ENCODE peak calls at places on chromosomes 12 and 14, in four cellular contexts. J is K562, Z is IMR-90, I is endothelial cell of umbilical vein. O is an unnamed sample.

GRCh38 chr14:22418631-22419030 is 170.4 kb downstream of the DAD1 start:
- DNase-seq in J (no peak), Z (no peak), I (no peak), O (peak)

GRCh38 chr14:99590746-99591555 is 13.1 kb downstream of the CCDC85C start:
- DNase-seq in J (no peak), Z (peak), I (peak), O (no peak)

GRCh38 chr14:96139879-96140278 is 64.8 kb upstream of the BDKRB2 start:
- DNase-seq in J (no peak), Z (peak), I (no peak), O (no peak)

GRCh38 chr12:10205251-10205807 is 7.3 kb upstream of the GABARAPL1 start:
- DNase-seq in J (no peak), Z (peak), I (no peak), O (no peak)

GRCh38 chr14:34297786-34298520 is 164.1 kb downstream of the SPTSSA start:
- DNase-seq in J (no peak), Z (no peak), I (no peak), O (no peak)

GRCh38 chr14:50013198-50013918 is 103.0 kb downstream of the VCPKMT start:
- DNase-seq in J (no peak), Z (no peak), I (no peak), O (no peak)

GRCh38 chr12:52618216-52618615 is at the start of gene KRT73:
- DNase-seq in J (no peak), Z (no peak), I (no peak), O (no peak)

GRCh38 chr12:138898-139534 is 72.4 kb downstream of the IQSEC3 start:
- DNase-seq in J (no peak), Z (peak), I (no peak), O (no peak)

GRCh38 chr14:102786758-102787157 is 9.5 kb downstream of the TRAF3 start:
- DNase-seq in J (no peak), Z (peak), I (peak), O (no peak)

GRCh38 chr12:98253207-98253606 is 262.2 kb upstream of the TMPO start:
- DNase-seq in J (no peak), Z (no peak), I (no peak), O (no peak)

GRCh38 chr14:23430733-23431105 is 4.7 kb downstream of the MYH7 start:
- DNase-seq in J (no peak), Z (no peak), I (no peak), O (no peak)

GRCh38 chr14:32011225-32011624 is 65.9 kb upstream of the ARHGAP5 start:
- DNase-seq in J (no peak), Z (no peak), I (no peak), O (no peak)

GRCh38 chr12:75611041-75611440 is 99.6 kb upstream of the KRR1 start:
- DNase-seq in J (no peak), Z (no peak), I (no peak), O (no peak)

GRCh38 chr14:67571991-67572323 is 28.1 kb downstream of the PIGH start:
- DNase-seq in J (no peak), Z (no peak), I (no peak), O (no peak)

GRCh38 chr14:97462081-97462480 is 664.9 kb downstream of the VRK1 start:
- DNase-seq in J (no peak), Z (no peak), I (no peak), O (no peak)

GRCh38 chr12:63949902-63950301 is 105.4 kb downstream of the SRGAP1 start:
- DNase-seq in J (no peak), Z (peak), I (no peak), O (no peak)

GRCh38 chr12:28034271-28034670 is 61.7 kb upstream of the PTHLH start:
- DNase-seq in J (no peak), Z (no peak), I (no peak), O (no peak)

GRCh38 chr12:28040251-28040650 is 67.7 kb upstream of the PTHLH start:
- DNase-seq in J (no peak), Z (no peak), I (no peak), O (no peak)

GRCh38 chr12:28033538-28033915 is 61.0 kb upstream of the PTHLH start:
- DNase-seq in J (no peak), Z (peak), I (no peak), O (no peak)

GRCh38 chr12:28032811-28033537 is 60.4 kb upstream of the PTHLH start:
- DNase-seq in J (no peak), Z (peak), I (no peak), O (no peak)

GRCh38 chr12:28035483-28035882 is 63.0 kb upstream of the PTHLH start:
- DNase-seq in J (peak), Z (peak), I (peak), O (no peak)
- TF ChIP-seq FOS in J (no peak), Z (peak), I (peak), O (no peak)

GRCh38 chr12:48331389-48331788 is 19.3 kb downstream of the ZNF641 start:
- DNase-seq in J (no peak), Z (no peak), I (no peak), O (no peak)
- TF ChIP-seq FOS in J (no peak), Z (no peak), I (no peak), O (no peak)

GRCh38 chr12:78376257-78376656 is 488.3 kb upstream of the SYT1 start:
- DNase-seq in J (no peak), Z (peak), I (no peak), O (no peak)
- TF ChIP-seq FOS in J (no peak), Z (no peak), I (no peak), O (no peak)

GRCh38 chr12:91986084-91986483 is 159.6 kb downstream of the BTG1 start:
- DNase-seq in J (no peak), Z (peak), I (peak), O (no peak)
- TF ChIP-seq FOS in J (no peak), Z (no peak), I (no peak), O (no peak)

GRCh38 chr14:64539186-64539552 is 1.4 kb upstream of the HSPA2 start:
- DNase-seq in J (no peak), Z (no peak), I (peak), O (no peak)
- TF ChIP-seq FOS in J (no peak), Z (no peak), I (no peak), O (no peak)

GRCh38 chr12:107337354-107338095 is 244.2 kb upstream of the CRY1 start:
- DNase-seq in J (no peak), Z (peak), I (no peak), O (no peak)
- TF ChIP-seq FOS in J (no peak), Z (no peak), I (peak), O (no peak)

GRCh38 chr14:101037021-101037817 is 133.7 kb upstream of the RTL1 start:
- DNase-seq in J (no peak), Z (no peak), I (no peak), O (no peak)
- TF ChIP-seq FOS in J (no peak), Z (no peak), I (no peak), O (no peak)

GRCh38 chr14:66507181-66507721 is 696 bp upstream of the GPHN start:
- DNase-seq in J (no peak), Z (no peak), I (no peak), O (no peak)
- TF ChIP-seq FOS in J (no peak), Z (no peak), I (no peak), O (no peak)

O was measured in GM12878.